ENCODE peak calls at places on chromosome 9, in ten cellular contexts. G, M, A, W, U, X, J, K, R and F are unnamed samples.

GRCh38 chr9:5326893-5327548 is 12.7 kb downstream of the RLN1 start:
- DNase-seq in G (no peak), M (peak), A (no peak), W (peak), U (peak), X (no peak), J (peak), K (peak), R (no peak), F (no peak)

GRCh38 chr9:12993432-12993831 is 218.6 kb downstream of the LURAP1L start:
- DNase-seq in G (no peak), M (no peak), A (no peak), W (peak), U (no peak), X (no peak), J (no peak), K (peak), R (no peak), F (no peak)

GRCh38 chr9:100084145-100084478 is 14.7 kb downstream of the ERP44 start:
- DNase-seq in G (no peak), M (no peak), A (no peak), W (no peak), U (no peak), X (no peak), J (no peak), K (no peak), R (no peak), F (no peak)

GRCh38 chr9:114742947-114743346 is 61.0 kb upstream of the TEX48 start:
- DNase-seq in G (no peak), M (no peak), A (no peak), W (no peak), U (no peak), X (no peak), J (no peak), K (no peak), R (no peak), F (no peak)

GRCh38 chr9:121107881-121108280 is 33.1 kb downstream of the CNTRL start:
- DNase-seq in G (no peak), M (no peak), A (no peak), W (no peak), U (no peak), X (no peak), J (no peak), K (no peak), R (no peak), F (no peak)

GRCh38 chr9:73080110-73080683 is 71.5 kb upstream of the ANXA1 start:
- DNase-seq in G (no peak), M (no peak), A (no peak), W (no peak), U (peak), X (no peak), J (no peak), K (no peak), R (peak), F (no peak)

GRCh38 chr9:33129886-33130284 is 37.3 kb downstream of the B4GALT1 start:
- DNase-seq in G (no peak), M (peak), A (peak), W (no peak), U (no peak), X (no peak), J (no peak), K (no peak), R (no peak), F (peak)

GRCh38 chr9:79780559-79780958 is 208.8 kb downstream of the TLE4 start:
- DNase-seq in G (no peak), M (no peak), A (no peak), W (no peak), U (no peak), X (no peak), J (no peak), K (no peak), R (no peak), F (no peak)

GRCh38 chr9:102770704-102771103 is 224.4 kb upstream of the CYLC2 start:
- DNase-seq in G (no peak), M (no peak), A (no peak), W (no peak), U (no peak), X (no peak), J (no peak), K (no peak), R (no peak), F (no peak)

GRCh38 chr9:76472925-76473324 is 13.9 kb downstream of the GCNT1 start:
- DNase-seq in G (no peak), M (peak), A (no peak), W (no peak), U (no peak), X (no peak), J (no peak), K (no peak), R (no peak), F (no peak)

GRCh38 chr9:130139251-130139650 is 33.0 kb upstream of the NCS1 start:
- DNase-seq in G (no peak), M (no peak), A (no peak), W (no peak), U (no peak), X (no peak), J (no peak), K (no peak), R (no peak), F (no peak)
- TF ChIP-seq CTCF in G (no peak), M (no peak), A (no peak), W (no peak), U (no peak), X (no peak), J (no peak), K (no peak), R (no peak), F (no peak)

GRCh38 chr9:26502311-26502710 is 390.3 kb downstream of the CAAP1 start:
- DNase-seq in G (no peak), M (no peak), A (no peak), W (no peak), U (peak), X (no peak), J (no peak), K (no peak), R (no peak), F (no peak)
- TF ChIP-seq CTCF in G (no peak), M (no peak), A (no peak), W (no peak), U (peak), X (no peak), J (no peak), K (no peak), R (no peak), F (no peak)

GRCh38 chr9:95736370-95736769 is 139.1 kb upstream of the ERCC6L2 start:
- DNase-seq in G (no peak), M (no peak), A (no peak), W (no peak), U (peak), X (no peak), J (no peak), K (peak), R (no peak), F (no peak)
- TF ChIP-seq CTCF in G (no peak), M (no peak), A (peak), W (peak), U (peak), X (peak), J (no peak), K (peak), R (peak), F (no peak)

GRCh38 chr9:93660647-93661046 is 84.3 kb downstream of the PHF2 start:
- DNase-seq in G (no peak), M (no peak), A (no peak), W (no peak), U (peak), X (no peak), J (no peak), K (no peak), R (no peak), F (no peak)
- TF ChIP-seq CTCF in G (no peak), M (no peak), A (no peak), W (no peak), U (no peak), X (no peak), J (no peak), K (no peak), R (no peak), F (no peak)

GRCh38 chr9:24616858-24617257 is 71.2 kb upstream of the IZUMO3 start:
- DNase-seq in G (no peak), M (no peak), A (no peak), W (no peak), U (no peak), X (no peak), J (no peak), K (no peak), R (no peak), F (no peak)

GRCh38 chr9:24614070-24614469 is 68.4 kb upstream of the IZUMO3 start:
- DNase-seq in G (no peak), M (no peak), A (no peak), W (no peak), U (no peak), X (no peak), J (no peak), K (no peak), R (no peak), F (no peak)
- TF ChIP-seq CTCF in G (no peak), M (no peak), A (no peak), W (no peak), U (no peak), X (peak), J (no peak), K (no peak), R (no peak), F (no peak)

GRCh38 chr9:136264803-136265405 is 19.3 kb upstream of the QSOX2 start:
- DNase-seq in G (peak), M (no peak), A (no peak), W (no peak), U (no peak), X (no peak), J (no peak), K (no peak), R (no peak), F (no peak)

GRCh38 chr9:136268318-136268717 is 22.7 kb upstream of the QSOX2 start:
- DNase-seq in G (no peak), M (no peak), A (no peak), W (no peak), U (peak), X (no peak), J (no peak), K (peak), R (no peak), F (no peak)

GRCh38 chr9:136268776-136269175 is 23.2 kb upstream of the QSOX2 start:
- DNase-seq in G (no peak), M (no peak), A (no peak), W (no peak), U (no peak), X (no peak), J (no peak), K (no peak), R (no peak), F (no peak)

GRCh38 chr9:136265561-136266355 is 20.1 kb upstream of the QSOX2 start:
- DNase-seq in G (peak), M (no peak), A (no peak), W (no peak), U (no peak), X (no peak), J (no peak), K (no peak), R (no peak), F (no peak)

GRCh38 chr9:136267261-136268111 is 21.9 kb upstream of the QSOX2 start:
- DNase-seq in G (peak), M (peak), A (peak), W (peak), U (peak), X (peak), J (peak), K (peak), R (peak), F (peak)
- TF ChIP-seq CTCF in G (peak), M (no peak), A (no peak), W (peak), U (no peak), X (no peak), J (no peak), K (peak), R (peak), F (peak)

GRCh38 chr9:98383758-98384157 is 128.3 kb upstream of the TBC1D2 start:
- DNase-seq in G (no peak), M (no peak), A (no peak), W (peak), U (no peak), X (no peak), J (no peak), K (peak), R (no peak), F (no peak)
- TF ChIP-seq CTCF in G (no peak), M (no peak), A (no peak), W (peak), U (no peak), X (no peak), J (no peak), K (peak), R (peak), F (no peak)

GRCh38 chr9:124871156-124871561 is 9.2 kb downstream of the ARPC5L start:
- DNase-seq in G (no peak), M (no peak), A (no peak), W (no peak), U (no peak), X (no peak), J (no peak), K (no peak), R (no peak), F (no peak)

GRCh38 chr9:124869466-124869985 is 7.6 kb downstream of the ARPC5L start:
- DNase-seq in G (peak), M (peak), A (no peak), W (no peak), U (no peak), X (no peak), J (peak), K (no peak), R (no peak), F (no peak)

GRCh38 chr9:124870723-124871122 is 8.8 kb downstream of the ARPC5L start:
- DNase-seq in G (no peak), M (no peak), A (no peak), W (no peak), U (no peak), X (no peak), J (no peak), K (no peak), R (no peak), F (no peak)

GRCh38 chr9:124869986-124870560 is 8.1 kb downstream of the ARPC5L start:
- DNase-seq in G (peak), M (peak), A (no peak), W (peak), U (no peak), X (peak), J (peak), K (peak), R (no peak), F (peak)

GRCh38 chr9:124868511-124869465 is 6.9 kb downstream of the ARPC5L start:
- DNase-seq in G (peak), M (peak), A (peak), W (peak), U (peak), X (peak), J (peak), K (peak), R (no peak), F (peak)
- TF ChIP-seq CTCF in G (no peak), M (no peak), A (no peak), W (peak), U (no peak), X (no peak), J (no peak), K (peak), R (peak), F (peak)

GRCh38 chr9:110029422-110029814 is 178.5 kb downstream of the C9orf152 start:
- DNase-seq in G (no peak), M (no peak), A (peak), W (peak), U (no peak), X (no peak), J (no peak), K (peak), R (peak), F (no peak)
- TF ChIP-seq CTCF in G (no peak), M (no peak), A (no peak), W (no peak), U (no peak), X (no peak), J (no peak), K (no peak), R (no peak), F (no peak)